ENCODE peak calls at places on chromosome 11, in eight cellular contexts. I is activated CD8-positive, alpha-beta memory T cell treated with anti-CD3 and anti-CD28 coated beads, Interleukin-2, amount 10 ng/mL, durations not matched to agents 7 days and 5 days; N is CD4-positive, CD25-positive, alpha-beta regulatory T cell; J is activated T-cell treated with anti-CD3 and anti-CD28 coated beads, Interleukin-2, amount 50 U/mL, for 4 hours; Z is aorta; R is Right ventricle myocardium superior; H is activated CD4-positive, CD25-positive, alpha-beta regulatory T cell treated with anti-CD3 and anti-CD28 coated beads, Interleukin-2, amount 50 U/mL, for 24 hours; B is psoas muscle. L is an unnamed sample.

GRCh38 chr11:124751741-124752470 is at the start of gene VSIG2:
- ATAC-seq in H (no peak), B (no peak), N (no peak), I (no peak), R (peak), J (no peak), Z (no peak), L (no peak)

GRCh38 chr11:58949184-58949583 is 9.9 kb downstream of the GLYATL1 start:
- ATAC-seq in I (no peak), R (no peak), B (no peak), H (no peak), N (no peak), Z (no peak), J (no peak), L (no peak)

GRCh38 chr11:63489879-63490278 is 1.1 kb downstream of the PLAAT5 start:
- ATAC-seq in H (no peak), J (no peak), N (no peak), B (peak), I (no peak), Z (no peak), R (no peak), L (no peak)

GRCh38 chr11:85099522-85099921 is 527.6 kb downstream of the DLG2 start:
- ATAC-seq in B (no peak), N (no peak), I (no peak), J (no peak), Z (no peak), H (no peak), R (peak), L (no peak)

GRCh38 chr11:97965849-97966646 is 1054.7 kb upstream of the CNTN5 start:
- ATAC-seq in I (no peak), B (no peak), N (no peak), R (no peak), J (no peak), H (no peak), Z (no peak), L (no peak)

GRCh38 chr11:15624701-15625100 is 510.0 kb downstream of the INSC start:
- ATAC-seq in Z (no peak), B (no peak), J (no peak), N (no peak), I (no peak), R (no peak), H (no peak), L (no peak)

GRCh38 chr11:20443596-20443995 is 56.1 kb downstream of the PRMT3 start:
- ATAC-seq in N (no peak), B (no peak), R (no peak), Z (no peak), H (no peak), I (no peak), J (no peak), L (no peak)

GRCh38 chr11:21675049-21675616 is 517.8 kb upstream of the ANO5 start:
- ATAC-seq in I (no peak), H (no peak), J (no peak), B (no peak), N (no peak), Z (no peak), R (no peak), L (no peak)

GRCh38 chr11:57240757-57241156 is 3.7 kb upstream of the APLNR start:
- ATAC-seq in R (peak), H (no peak), I (no peak), N (no peak), Z (no peak), B (no peak), J (no peak), L (no peak)

GRCh38 chr11:86138958-86139357 is 70.1 kb upstream of the PICALM start:
- ATAC-seq in B (no peak), H (peak), R (no peak), I (peak), Z (no peak), J (peak), N (peak), L (no peak)